ENCODE peak calls at places on chromosomes 1 and 21, in five cellular contexts. One of them, this sample, is unnamed.

GRCh38 chr1:54927475-54928240 is 40.7 kb upstream of the DHCR24 start:
- DNase-seq in stimulated activated CD4-positive, alpha-beta T cell treated with anti-CD3 and anti-CD28 coated beads, Interleukin-15, amount 100 ng/mL, for 24 hours: no peak
- DNase-seq in CD8-positive, alpha-beta memory T cell: no peak
- DNase-seq in suprapubic skin: no peak
- DNase-seq in activated T-cell treated with anti-CD3 and anti-CD28 coated beads, Interleukin-2, amount 50 U/mL, for 72 hours: no peak
- DNase-seq in this sample: no peak

GRCh38 chr1:197312163-197312562 is 44.1 kb downstream of the CRB1 start:
- DNase-seq in stimulated activated CD4-positive, alpha-beta T cell treated with anti-CD3 and anti-CD28 coated beads, Interleukin-15, amount 100 ng/mL, for 24 hours: no peak
- DNase-seq in CD8-positive, alpha-beta memory T cell: no peak
- DNase-seq in suprapubic skin: no peak
- DNase-seq in activated T-cell treated with anti-CD3 and anti-CD28 coated beads, Interleukin-2, amount 50 U/mL, for 72 hours: no peak
- DNase-seq in this sample: no peak

GRCh38 chr1:78839704-78840277 is 166.7 kb downstream of the ADGRL4 start:
- DNase-seq in stimulated activated CD4-positive, alpha-beta T cell treated with anti-CD3 and anti-CD28 coated beads, Interleukin-15, amount 100 ng/mL, for 24 hours: peak
- DNase-seq in CD8-positive, alpha-beta memory T cell: no peak
- DNase-seq in suprapubic skin: no peak
- DNase-seq in activated T-cell treated with anti-CD3 and anti-CD28 coated beads, Interleukin-2, amount 50 U/mL, for 72 hours: peak
- DNase-seq in this sample: peak

GRCh38 chr1:83052865-83053264 is 946.1 kb downstream of the TTLL7 start:
- DNase-seq in stimulated activated CD4-positive, alpha-beta T cell treated with anti-CD3 and anti-CD28 coated beads, Interleukin-15, amount 100 ng/mL, for 24 hours: no peak
- DNase-seq in CD8-positive, alpha-beta memory T cell: no peak
- DNase-seq in suprapubic skin: no peak
- DNase-seq in activated T-cell treated with anti-CD3 and anti-CD28 coated beads, Interleukin-2, amount 50 U/mL, for 72 hours: no peak
- DNase-seq in this sample: no peak

GRCh38 chr1:213499444-213499843 is 448.4 kb downstream of the RPS6KC1 start:
- DNase-seq in stimulated activated CD4-positive, alpha-beta T cell treated with anti-CD3 and anti-CD28 coated beads, Interleukin-15, amount 100 ng/mL, for 24 hours: no peak
- DNase-seq in CD8-positive, alpha-beta memory T cell: no peak
- DNase-seq in suprapubic skin: no peak
- DNase-seq in activated T-cell treated with anti-CD3 and anti-CD28 coated beads, Interleukin-2, amount 50 U/mL, for 72 hours: no peak
- DNase-seq in this sample: no peak

GRCh38 chr1:58577676-58578073 is 623 bp upstream of the TACSTD2 start:
- DNase-seq in stimulated activated CD4-positive, alpha-beta T cell treated with anti-CD3 and anti-CD28 coated beads, Interleukin-15, amount 100 ng/mL, for 24 hours: no peak
- DNase-seq in CD8-positive, alpha-beta memory T cell: no peak
- DNase-seq in suprapubic skin: no peak
- DNase-seq in activated T-cell treated with anti-CD3 and anti-CD28 coated beads, Interleukin-2, amount 50 U/mL, for 72 hours: no peak
- DNase-seq in this sample: no peak

GRCh38 chr1:167492509-167492910 is 25.8 kb downstream of the CD247 start:
- DNase-seq in stimulated activated CD4-positive, alpha-beta T cell treated with anti-CD3 and anti-CD28 coated beads, Interleukin-15, amount 100 ng/mL, for 24 hours: peak
- DNase-seq in CD8-positive, alpha-beta memory T cell: no peak
- DNase-seq in suprapubic skin: no peak
- DNase-seq in activated T-cell treated with anti-CD3 and anti-CD28 coated beads, Interleukin-2, amount 50 U/mL, for 72 hours: peak
- DNase-seq in this sample: peak

GRCh38 chr21:31500071-31500470 is 156.0 kb upstream of the TIAM1 start:
- DNase-seq in stimulated activated CD4-positive, alpha-beta T cell treated with anti-CD3 and anti-CD28 coated beads, Interleukin-15, amount 100 ng/mL, for 24 hours: no peak
- DNase-seq in CD8-positive, alpha-beta memory T cell: no peak
- DNase-seq in suprapubic skin: no peak
- DNase-seq in activated T-cell treated with anti-CD3 and anti-CD28 coated beads, Interleukin-2, amount 50 U/mL, for 72 hours: no peak
- DNase-seq in this sample: no peak

GRCh38 chr1:3070654-3071506 is 1.9 kb downstream of the PRDM16 start:
- DNase-seq in stimulated activated CD4-positive, alpha-beta T cell treated with anti-CD3 and anti-CD28 coated beads, Interleukin-15, amount 100 ng/mL, for 24 hours: no peak
- DNase-seq in CD8-positive, alpha-beta memory T cell: no peak
- DNase-seq in suprapubic skin: peak
- DNase-seq in activated T-cell treated with anti-CD3 and anti-CD28 coated beads, Interleukin-2, amount 50 U/mL, for 72 hours: no peak
- DNase-seq in this sample: no peak

GRCh38 chr1:56285554-56286402 is 293.6 kb downstream of the PLPP3 start:
- DNase-seq in stimulated activated CD4-positive, alpha-beta T cell treated with anti-CD3 and anti-CD28 coated beads, Interleukin-15, amount 100 ng/mL, for 24 hours: no peak
- DNase-seq in CD8-positive, alpha-beta memory T cell: no peak
- DNase-seq in suprapubic skin: no peak
- DNase-seq in activated T-cell treated with anti-CD3 and anti-CD28 coated beads, Interleukin-2, amount 50 U/mL, for 72 hours: no peak
- DNase-seq in this sample: no peak

GRCh38 chr1:25433389-25434186 is 2.9 kb downstream of the MACO1 start:
- DNase-seq in stimulated activated CD4-positive, alpha-beta T cell treated with anti-CD3 and anti-CD28 coated beads, Interleukin-15, amount 100 ng/mL, for 24 hours: no peak
- DNase-seq in CD8-positive, alpha-beta memory T cell: no peak
- DNase-seq in suprapubic skin: no peak
- DNase-seq in activated T-cell treated with anti-CD3 and anti-CD28 coated beads, Interleukin-2, amount 50 U/mL, for 72 hours: no peak
- DNase-seq in this sample: no peak